ENCODE peak calls at places on chromosomes 12 and 14, in seven cellular contexts. X is lower leg skin; U is C1 segment of cervical spinal cord; J is LoVo; R is activated CD8-positive, alpha-beta memory T cell treated with anti-CD3 and anti-CD28 coated beads for 4 hours; G is Right ventricle myocardium superior; V is effector CD4-positive, alpha-beta T cell. M is an unnamed sample.
A peak's percentile ranks its signal among the peaks of the same experiment; 100 is the strongest.

GRCh38 chr12:31589582-31589895 is 1.4 kb downstream of the DENND5B start:
- DNase-seq in X (peak; percentile 42), U (no peak), J (no peak), R (no peak), G (no peak), V (no peak), M (no peak)

GRCh38 chr14:88553886-88554457 is 835 bp downstream of the PTPN21 start:
- DNase-seq in X (no peak), U (no peak), J (no peak), R (no peak), G (peak; percentile 28), V (no peak), M (no peak)

GRCh38 chr12:57240926-57241555 is 9.9 kb downstream of the STAC3 start:
- DNase-seq in X (no peak), U (no peak), J (no peak), R (no peak), G (peak; percentile 46), V (no peak), M (no peak)

GRCh38 chr14:25411933-25412757 is 362.2 kb upstream of the STXBP6 start:
- DNase-seq in X (no peak), U (peak; percentile 23), J (peak; percentile 29), R (no peak), G (no peak), V (no peak), M (no peak)

GRCh38 chr12:132191715-132192553 is 47.7 kb downstream of the NOC4L start:
- DNase-seq in X (no peak), U (no peak), J (no peak), R (no peak), G (no peak), V (no peak), M (no peak)

GRCh38 chr12:132335179-132335756 is 5.9 kb upstream of the GALNT9 start:
- DNase-seq in X (no peak), U (no peak), J (no peak), R (no peak), G (no peak), V (no peak), M (no peak)

GRCh38 chr14:101070540-101071492 is 167.3 kb upstream of the RTL1 start:
- DNase-seq in X (no peak), U (no peak), J (no peak), R (no peak), G (no peak), V (no peak), M (no peak)

GRCh38 chr14:79614443-79614842 is 596.9 kb downstream of the DIO2 start:
- DNase-seq in X (no peak), U (no peak), J (no peak), R (no peak), G (no peak), V (no peak), M (no peak)

GRCh38 chr14:37232907-37233481 is 35.3 kb downstream of the MIPOL1 start:
- DNase-seq in X (no peak), U (no peak), J (peak; percentile 44), R (no peak), G (no peak), V (no peak), M (no peak)